ENCODE peak calls at places on chromosomes 5 and 9, in four cellular contexts. U, W, Y and M are unnamed samples.

GRCh38 chr9:133107961-133108793 is 12.9 kb downstream of the RALGDS start:
- DNase-seq in Y (no peak), W (no peak), U (no peak), M (no peak)

GRCh38 chr5:74798977-74799911 is 32.2 kb downstream of the NSA2 start:
- DNase-seq in W (no peak), U (peak), Y (no peak), M (no peak)

GRCh38 chr9:91515074-91515687 is 91.5 kb upstream of the NFIL3 start:
- DNase-seq in Y (peak), U (no peak), W (peak), M (no peak)

GRCh38 chr5:9197881-9198260 is 348.0 kb downstream of the SEMA5A start:
- DNase-seq in W (no peak), U (no peak), Y (peak), M (no peak)

GRCh38 chr5:176716320-176716719 is 69.0 kb downstream of the TSPAN17 start:
- DNase-seq in Y (no peak), U (no peak), W (peak), M (no peak)

GRCh38 chr5:160375166-160375565 is 4.7 kb upstream of the C1QTNF2 start:
- DNase-seq in Y (no peak), W (no peak), U (no peak), M (no peak)

GRCh38 chr9:133396952-133397351 is 20.8 kb downstream of the STKLD1 start:
- DNase-seq in U (no peak), W (peak), Y (no peak), M (peak)

GRCh38 chr5:68353624-68354023 is 138.1 kb downstream of the PIK3R1 start:
- DNase-seq in U (no peak), W (no peak), Y (no peak), M (no peak)

GRCh38 chr5:134410822-134411221 is 859 bp downstream of the CDKN2AIPNL start:
- DNase-seq in U (no peak), W (no peak), Y (no peak), M (no peak)

GRCh38 chr9:124137009-124137943 is 120.5 kb upstream of the NEK6 start:
- DNase-seq in W (no peak), U (no peak), Y (peak), M (no peak)

GRCh38 chr5:43038523-43038989 is 1.6 kb downstream of the ANXA2R start:
- DNase-seq in U (no peak), W (peak), Y (no peak), M (no peak)

GRCh38 chr9:87556039-87556438 is 58.4 kb downstream of the DAPK1 start:
- DNase-seq in Y (no peak), U (no peak), W (no peak), M (no peak)

GRCh38 chr9:78963911-78964310 is 607.9 kb upstream of the TLE4 start:
- DNase-seq in U (no peak), Y (no peak), W (no peak), M (no peak)

GRCh38 chr5:5126444-5126843 is 13.7 kb upstream of the ADAMTS16 start:
- DNase-seq in U (no peak), Y (no peak), W (no peak), M (no peak)

GRCh38 chr5:170357853-170358497 is 31.2 kb downstream of the KCNMB1 start:
- DNase-seq in U (no peak), W (peak), Y (no peak), M (no peak)

GRCh38 chr9:128094166-128094949 is 26.3 kb downstream of the SLC25A25 start:
- DNase-seq in U (no peak), Y (no peak), W (peak), M (peak)

GRCh38 chr5:87029951-87030350 is 237.7 kb upstream of the RASA1 start:
- DNase-seq in W (no peak), U (no peak), Y (no peak), M (no peak)

GRCh38 chr5:134438268-134438622 is 26.6 kb upstream of the CDKN2AIPNL start:
- DNase-seq in W (no peak), Y (no peak), U (no peak), M (no peak)

GRCh38 chr9:134369416-134370212 is 43.4 kb downstream of the RXRA start:
- DNase-seq in U (peak), Y (no peak), W (peak), M (no peak)

GRCh38 chr9:113589890-113590289 is 126.4 kb downstream of the RGS3 start:
- DNase-seq in W (peak), U (peak), Y (no peak), M (no peak)

GRCh38 chr5:168176941-168177340 is 114.5 kb upstream of the WWC1 start:
- DNase-seq in W (no peak), U (no peak), Y (no peak), M (no peak)

GRCh38 chr5:168172718-168173045 is 118.8 kb upstream of the WWC1 start:
- DNase-seq in W (no peak), U (no peak), Y (no peak), M (no peak)

GRCh38 chr5:168176251-168176650 is 115.2 kb upstream of the WWC1 start:
- DNase-seq in Y (no peak), U (no peak), W (no peak), M (no peak)

GRCh38 chr5:168171901-168172717 is 119.3 kb upstream of the WWC1 start:
- DNase-seq in U (no peak), Y (no peak), W (no peak), M (no peak)

GRCh38 chr5:168174376-168174775 is 117.1 kb upstream of the WWC1 start:
- DNase-seq in W (no peak), U (no peak), Y (peak), M (no peak)
- TF ChIP-seq CBFB in W (no peak), U (no peak), Y (no peak), M (no peak)

DNA sequence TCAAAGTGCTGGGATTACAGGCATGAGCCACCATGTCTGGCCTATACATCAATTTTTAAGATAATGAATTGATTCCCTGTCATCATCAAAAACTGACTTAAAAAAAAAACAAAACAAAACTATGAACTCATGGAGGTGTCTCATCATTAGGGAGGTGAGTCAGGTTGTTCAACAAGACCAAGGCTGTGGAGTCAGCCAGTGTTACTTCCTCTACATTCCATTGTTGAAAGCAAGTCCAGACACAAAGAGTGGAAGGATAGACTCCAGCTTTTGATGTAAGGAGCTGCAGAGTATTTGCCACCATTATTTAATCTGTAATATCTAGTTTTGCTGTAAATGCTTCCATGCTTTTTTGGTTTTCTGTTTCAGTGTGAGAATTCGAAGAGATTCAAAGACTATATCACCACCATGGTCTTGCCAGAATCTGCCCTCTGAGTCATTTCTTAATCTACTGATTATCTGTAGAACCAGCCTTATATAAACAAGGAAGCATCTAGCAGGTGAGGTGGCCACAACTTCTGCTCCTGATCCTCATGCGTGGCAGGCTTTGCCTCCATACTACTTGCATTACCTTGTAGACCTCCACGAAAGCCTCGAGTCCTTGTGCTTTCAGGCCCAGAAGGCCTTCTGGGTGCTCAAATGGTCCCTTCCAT is 156.1 kb downstream of the FGF1 start:
- DNase-seq in Y (no peak), U (peak), W (no peak), M (no peak)
- TF ChIP-seq CBFB in Y (no peak), U (no peak), W (no peak), M (no peak)

GRCh38 chr9:86166546-86166945 is 67.2 kb upstream of the GOLM1 start:
- DNase-seq in W (no peak), U (no peak), Y (no peak), M (no peak)

GRCh38 chr9:86168256-86168655 is 68.9 kb upstream of the GOLM1 start:
- DNase-seq in Y (no peak), W (no peak), U (no peak), M (no peak)

DNA sequence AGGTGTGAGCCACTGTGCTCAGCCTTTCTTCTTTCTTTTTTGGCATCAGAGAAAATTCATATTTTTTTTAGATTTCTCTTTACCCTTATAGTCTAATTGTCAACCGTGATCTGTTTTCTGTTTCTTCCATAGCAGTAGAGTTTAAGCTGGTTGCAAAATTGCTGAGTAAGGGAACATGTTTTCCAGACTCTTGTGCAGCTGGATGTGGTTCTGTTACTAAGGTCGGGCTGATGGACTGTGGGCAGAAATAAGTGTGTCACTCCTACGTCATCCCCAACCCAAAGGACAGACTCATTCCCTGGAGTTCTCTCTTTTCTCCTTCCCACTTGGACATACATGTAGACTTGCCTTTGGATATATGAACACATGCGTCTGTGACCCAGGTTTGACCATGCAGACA is 64.1 kb upstream of the GOLM1 start:
- DNase-seq in Y (no peak), U (no peak), W (no peak), M (no peak)
- TF ChIP-seq CBFB in Y (no peak), U (no peak), W (no peak), M (no peak)

GRCh38 chr9:75873707-75874106 is 16.8 kb upstream of the PCSK5 start:
- DNase-seq in Y (no peak), U (no peak), W (no peak), M (no peak)
- TF ChIP-seq CBFB in Y (no peak), U (no peak), W (no peak), M (no peak)

GRCh38 chr5:50435131-50435530 is 6.0 kb downstream of the EMB start:
- DNase-seq in W (no peak), U (no peak), Y (no peak), M (no peak)
- TF ChIP-seq CBFB in W (no peak), U (no peak), Y (no peak), M (no peak)

DNA sequence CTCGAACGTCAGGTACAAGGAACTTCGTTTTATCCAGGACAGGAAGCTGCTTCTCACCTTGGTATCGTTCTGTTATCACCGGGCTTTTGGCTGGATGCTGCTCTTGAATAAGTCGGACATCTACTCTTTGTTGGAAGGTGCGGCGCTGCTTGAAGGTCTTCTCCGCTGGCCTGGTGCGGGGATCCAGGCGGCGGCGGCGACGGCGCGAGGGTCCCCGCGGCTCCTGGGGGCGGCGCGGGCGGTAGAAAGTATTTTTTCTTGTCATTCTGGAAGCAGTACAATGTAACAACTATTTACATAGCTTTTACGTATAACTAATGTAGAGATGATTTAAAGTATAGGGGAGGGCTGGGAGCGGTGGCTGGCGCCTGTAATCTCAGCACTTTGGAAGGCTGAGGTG is 52.3 kb downstream of the ACER2 start:
- DNase-seq in U (no peak), W (no peak), Y (no peak), M (no peak)
- TF ChIP-seq CBFB in U (no peak), W (no peak), Y (no peak), M (no peak)